ENCODE peak calls at places on chromosomes 13 and 19, in five cellular contexts. F is NCI-H1092; X is activated naive CD4-positive, alpha-beta T cell treated with Interleukin-2 at 50 U/mL for 16 hours; O is cardiac fibroblast; T is EH. J is an unnamed sample.

GRCh38 chr19:47344425-47344824 is 4.7 kb upstream of the DHX34 start:
- DNase-seq in F (no peak), O (no peak), T (no peak), X (no peak), J (no peak)

GRCh38 chr13:106385669-106386068 is 149.8 kb downstream of the EFNB2 start:
- DNase-seq in F (no peak), T (no peak), X (no peak), O (no peak), J (no peak)

GRCh38 chr19:47446534-47447469 is 24.9 kb downstream of the SLC8A2 start:
- DNase-seq in T (peak), F (no peak), X (no peak), O (peak), J (peak)

GRCh38 chr19:42018503-42019193 is 24.6 kb upstream of the ATP1A3 start:
- DNase-seq in T (peak), F (no peak), O (no peak), X (no peak), J (no peak)

GRCh38 chr19:18481505-18482222 is 40.2 kb downstream of the ELL start:
- DNase-seq in O (no peak), T (no peak), X (no peak), F (no peak), J (no peak)

GRCh38 chr19:6738726-6739389 is 622 bp upstream of the TRIP10 start:
- DNase-seq in F (no peak), O (peak), X (peak), T (no peak), J (no peak)

GRCh38 chr19:48656840-48657474 is 11.0 kb upstream of the CA11 start:
- DNase-seq in X (no peak), F (no peak), O (peak), T (peak), J (no peak)

GRCh38 chr13:30607908-30608307 is 9.8 kb upstream of the USPL1 start:
- DNase-seq in F (no peak), T (no peak), O (no peak), X (peak), J (no peak)

GRCh38 chr13:113400621-113401451 is 36.9 kb upstream of the GRTP1 start:
- DNase-seq in T (peak), O (no peak), X (no peak), F (no peak), J (no peak)

GRCh38 chr13:85529216-85529590 is 270.0 kb downstream of the SLITRK6 start:
- DNase-seq in O (no peak), X (no peak), F (no peak), T (peak), J (no peak)

GRCh38 chr13:106567421-106568224 is at the start of gene ARGLU1:
- DNase-seq in T (peak), F (peak), O (no peak), X (peak), J (peak)

GRCh38 chr13:110218601-110219201 is 88.3 kb downstream of the COL4A1 start:
- DNase-seq in O (no peak), X (no peak), T (no peak), F (no peak), J (no peak)

GRCh38 chr13:108346376-108346775 is 76.9 kb downstream of the TNFSF13B start:
- DNase-seq in X (peak), T (no peak), O (no peak), F (no peak), J (no peak)

GRCh38 chr13:111267784-111268183 is 52.7 kb upstream of the TEX29 start:
- DNase-seq in O (no peak), X (no peak), F (no peak), T (no peak), J (no peak)

GRCh38 chr13:48731957-48732569 is 78.3 kb downstream of the CYSLTR2 start:
- DNase-seq in X (peak), F (no peak), T (peak), O (peak), J (no peak)

GRCh38 chr13:110433014-110433413 is 125.9 kb downstream of the COL4A2 start:
- DNase-seq in X (no peak), T (no peak), F (no peak), O (no peak), J (no peak)

GRCh38 chr13:111031531-111031961 is 83.6 kb upstream of the ARHGEF7 start:
- DNase-seq in T (peak), X (peak), O (peak), F (no peak), J (no peak)

GRCh38 chr19:41845051-41845590 is 279 bp downstream of the DMRTC2 start:
- DNase-seq in T (no peak), X (no peak), F (no peak), O (no peak), J (no peak)

GRCh38 chr19:5155586-5156210 is 184.9 kb downstream of the PTPRS start:
- DNase-seq in F (no peak), X (no peak), T (no peak), O (no peak), J (no peak)

GRCh38 chr13:36054041-36054440 is 77.1 kb downstream of the DCLK1 start:
- DNase-seq in X (no peak), F (no peak), T (no peak), O (no peak), J (no peak)